ENCODE peak calls at places on chromosomes 3 and 15, in six cellular contexts. V, Y, X, A, D and R are unnamed samples.

GRCh38 chr3:9207076-9207763 is 42.2 kb downstream of the SRGAP3 start:
- DNase-seq in A (no peak), Y (no peak), V (no peak), D (no peak), X (no peak), R (no peak)

GRCh38 chr3:14507345-14507741 is 32.8 kb downstream of the GRIP2 start:
- DNase-seq in Y (no peak), D (no peak), V (no peak), X (no peak), A (no peak), R (no peak)

GRCh38 chr15:87826119-87826730 is 430.3 kb downstream of the NTRK3 start:
- DNase-seq in A (no peak), X (no peak), Y (no peak), V (no peak), D (no peak), R (no peak)

GRCh38 chr15:77915261-77915960 is 162.1 kb downstream of the TBC1D2B start:
- DNase-seq in X (no peak), Y (peak; percentile 15), D (no peak), V (no peak), A (no peak), R (no peak)

GRCh38 chr15:99738047-99738847 is 5.0 kb upstream of the LYSMD4 start:
- DNase-seq in D (no peak), A (no peak), V (no peak), X (no peak), Y (no peak), R (no peak)

GRCh38 chr3:111732248-111732879 is 126.7 kb upstream of the PHLDB2 start:
- DNase-seq in V (peak; percentile 36), Y (no peak), A (no peak), D (no peak), X (no peak), R (no peak)

GRCh38 chr3:42130329-42131070 is 39.3 kb downstream of the TRAK1 start:
- DNase-seq in X (no peak), A (no peak), V (peak; percentile 57), Y (no peak), D (no peak), R (no peak)

GRCh38 chr15:40702077-40702476 is 7.1 kb downstream of the RAD51 start:
- DNase-seq in X (peak; percentile 37), V (no peak), Y (no peak), A (no peak), D (no peak), R (no peak)

GRCh38 chr3:77535116-77535515 is 495.2 kb downstream of the ROBO2 start:
- DNase-seq in X (no peak), Y (no peak), A (no peak), D (no peak), V (no peak), R (no peak)

GRCh38 chr3:189673535-189673934 is 42.3 kb downstream of the TP63 start:
- DNase-seq in D (no peak), A (no peak), Y (no peak), V (no peak), X (no peak), R (no peak)

GRCh38 chr3:177946965-177947364 is 589.3 kb upstream of the KCNMB2 start:
- DNase-seq in X (peak; percentile 88), V (no peak), A (no peak), D (no peak), Y (no peak), R (no peak)

GRCh38 chr3:147813256-147813655 is 404.1 kb downstream of the ZIC1 start:
- DNase-seq in X (no peak), D (no peak), A (no peak), V (no peak), Y (no peak), R (no peak)

GRCh38 chr15:47987908-47988532 is 132.8 kb upstream of the SLC24A5 start:
- DNase-seq in D (peak; percentile 7), Y (no peak), V (no peak), A (no peak), X (peak; percentile 85), R (peak; percentile 64)

GRCh38 chr15:60390931-60391501 is 6.8 kb downstream of the ANXA2 start:
- DNase-seq in X (peak; percentile 85), V (peak; percentile 70), Y (peak; percentile 58), A (no peak), D (no peak), R (peak; percentile 74)

GRCh38 chr3:69504232-69504631 is 118.3 kb upstream of the FRMD4B start:
- DNase-seq in A (no peak), X (peak; percentile 54), D (no peak), Y (no peak), V (no peak), R (no peak)

GRCh38 chr3:156180077-156180476 is 59.7 kb downstream of the KCNAB1 start:
- DNase-seq in V (no peak), A (no peak), D (no peak), Y (no peak), X (peak; percentile 33), R (peak; percentile 19)

GRCh38 chr3:125395091-125395490 is 20.0 kb upstream of the ZNF148 start:
- DNase-seq in X (no peak), Y (no peak), V (no peak), A (no peak), D (no peak), R (no peak)

GRCh38 chr3:11651900-11652299 is 8.2 kb upstream of the VGLL4 start:
- DNase-seq in A (no peak), D (no peak), V (no peak), X (peak; percentile 77), Y (no peak), R (no peak)

GRCh38 chr15:98142584-98142983 is 182.1 kb downstream of the ARRDC4 start:
- DNase-seq in V (no peak), D (no peak), X (no peak), Y (no peak), A (no peak), R (no peak)

GRCh38 chr3:190671658-190672057 is 157.8 kb downstream of the IL1RAP start:
- DNase-seq in A (no peak), V (no peak), Y (no peak), D (no peak), X (peak; percentile 25), R (peak; percentile 15)

GRCh38 chr15:50181983-50182232 is at the start of gene SLC27A2:
- DNase-seq in X (peak; percentile 3), A (no peak), D (no peak), V (peak; percentile 70), Y (peak; percentile 25), R (no peak)

GRCh38 chr3:154510780-154511179 is 80.8 kb upstream of the GPR149 start:
- DNase-seq in V (no peak), Y (no peak), A (no peak), X (no peak), D (no peak), R (no peak)

GRCh38 chr3:195068045-195068444 is 202.9 kb downstream of the XXYLT1 start:
- DNase-seq in A (no peak), Y (no peak), D (no peak), V (no peak), X (peak; percentile 17), R (no peak)

GRCh38 chr3:62161306-62161705 is 212.0 kb downstream of the FEZF2 start:
- DNase-seq in A (no peak), V (no peak), D (no peak), X (peak; percentile 90), Y (no peak), R (no peak)

GRCh38 chr15:88746451-88746850 is 56.8 kb upstream of the ACAN start:
- DNase-seq in V (no peak), Y (no peak), A (no peak), D (no peak), X (no peak), R (no peak)

GRCh38 chr15:32867313-32867626 is 149.5 kb downstream of the GREM1 start:
- DNase-seq in V (no peak), D (no peak), X (peak; percentile 95), A (no peak), Y (no peak), R (no peak)

GRCh38 chr3:194139085-194139976 is 3.4 kb downstream of the HES1 start:
- DNase-seq in X (no peak), Y (peak; percentile 47), A (no peak), V (no peak), D (no peak), R (peak; percentile 84)

GRCh38 chr3:46469680-46470357 is 5.1 kb upstream of the LTF start:
- DNase-seq in V (no peak), D (no peak), X (no peak), A (no peak), Y (no peak), R (no peak)